ENCODE peak calls at places on chromosomes 11 and 22, in ten cellular contexts. One of them, this sample, is unnamed.

GRCh38 chr11:57903441-57904123 is 120.1 kb upstream of the OR9Q1 start:
- DNase-seq in heart left ventricle: no peak
- DNase-seq in tibial nerve: no peak
- DNase-seq in right lobe of liver: no peak
- DNase-seq in transverse colon: peak
- DNase-seq in IMR-90: peak
- DNase-seq in A549: peak
- DNase-seq in K562: peak
- DNase-seq in uterus: no peak
- DNase-seq in stomach: peak
- DNase-seq in this sample: no peak

GRCh38 chr22:23104109-23104971 is 34.0 kb downstream of the GNAZ start:
- DNase-seq in heart left ventricle: no peak
- DNase-seq in tibial nerve: no peak
- DNase-seq in right lobe of liver: no peak
- DNase-seq in transverse colon: no peak
- DNase-seq in IMR-90: no peak
- DNase-seq in A549: no peak
- DNase-seq in K562: no peak
- DNase-seq in uterus: no peak
- DNase-seq in stomach: no peak
- DNase-seq in this sample: no peak

GRCh38 chr22:43338766-43339345 is 4.3 kb downstream of the SCUBE1 start:
- DNase-seq in heart left ventricle: no peak
- DNase-seq in tibial nerve: no peak
- DNase-seq in right lobe of liver: no peak
- DNase-seq in transverse colon: no peak
- DNase-seq in IMR-90: no peak
- DNase-seq in A549: no peak
- DNase-seq in K562: no peak
- DNase-seq in uterus: no peak
- DNase-seq in stomach: no peak
- DNase-seq in this sample: no peak

GRCh38 chr11:130068986-130069683 is 559 bp upstream of the APLP2 start:
- DNase-seq in heart left ventricle: peak
- DNase-seq in tibial nerve: peak
- DNase-seq in right lobe of liver: peak
- DNase-seq in transverse colon: peak
- DNase-seq in IMR-90: peak
- DNase-seq in A549: peak
- DNase-seq in K562: no peak
- DNase-seq in uterus: peak
- DNase-seq in stomach: peak
- DNase-seq in this sample: no peak

GRCh38 chr11:78832226-78832947 is 257.7 kb upstream of the NARS2 start:
- DNase-seq in heart left ventricle: no peak
- DNase-seq in tibial nerve: no peak
- DNase-seq in right lobe of liver: no peak
- DNase-seq in transverse colon: no peak
- DNase-seq in IMR-90: no peak
- DNase-seq in A549: peak
- DNase-seq in K562: no peak
- DNase-seq in uterus: no peak
- DNase-seq in stomach: no peak
- DNase-seq in this sample: peak

GRCh38 chr11:102036757-102037156 is 10.5 kb upstream of the CFAP300 start:
- DNase-seq in heart left ventricle: no peak
- DNase-seq in tibial nerve: no peak
- DNase-seq in right lobe of liver: no peak
- DNase-seq in transverse colon: no peak
- DNase-seq in IMR-90: no peak
- DNase-seq in A549: no peak
- DNase-seq in K562: no peak
- DNase-seq in uterus: no peak
- DNase-seq in stomach: no peak
- DNase-seq in this sample: no peak

GRCh38 chr22:47784367-47784983 is 1022.0 kb downstream of the TBC1D22A start:
- DNase-seq in heart left ventricle: no peak
- DNase-seq in tibial nerve: no peak
- DNase-seq in right lobe of liver: no peak
- DNase-seq in transverse colon: no peak
- DNase-seq in IMR-90: no peak
- DNase-seq in A549: no peak
- DNase-seq in K562: no peak
- DNase-seq in uterus: no peak
- DNase-seq in stomach: no peak
- DNase-seq in this sample: no peak

GRCh38 chr22:23834830-23835772 is 3.7 kb downstream of the DERL3 start:
- DNase-seq in heart left ventricle: peak
- DNase-seq in tibial nerve: no peak
- DNase-seq in right lobe of liver: peak
- DNase-seq in transverse colon: peak
- DNase-seq in IMR-90: no peak
- DNase-seq in A549: no peak
- DNase-seq in K562: no peak
- DNase-seq in uterus: no peak
- DNase-seq in stomach: peak
- DNase-seq in this sample: no peak

GRCh38 chr22:44933829-44934735 is 75.7 kb downstream of the PHF21B start:
- DNase-seq in heart left ventricle: no peak
- DNase-seq in tibial nerve: no peak
- DNase-seq in right lobe of liver: peak
- DNase-seq in transverse colon: no peak
- DNase-seq in IMR-90: no peak
- DNase-seq in A549: no peak
- DNase-seq in K562: no peak
- DNase-seq in uterus: no peak
- DNase-seq in stomach: no peak
- DNase-seq in this sample: peak

GRCh38 chr22:44938886-44939285 is 70.9 kb downstream of the PHF21B start:
- DNase-seq in heart left ventricle: peak
- DNase-seq in tibial nerve: no peak
- DNase-seq in right lobe of liver: peak
- DNase-seq in transverse colon: no peak
- DNase-seq in IMR-90: no peak
- DNase-seq in A549: no peak
- DNase-seq in K562: no peak
- DNase-seq in uterus: no peak
- DNase-seq in stomach: no peak
- DNase-seq in this sample: no peak

GRCh38 chr22:44935724-44936123 is 74.1 kb downstream of the PHF21B start:
- DNase-seq in heart left ventricle: no peak
- DNase-seq in tibial nerve: no peak
- DNase-seq in right lobe of liver: peak
- DNase-seq in transverse colon: no peak
- DNase-seq in IMR-90: no peak
- DNase-seq in A549: no peak
- DNase-seq in K562: no peak
- DNase-seq in uterus: no peak
- DNase-seq in stomach: no peak
- DNase-seq in this sample: no peak

GRCh38 chr22:44937216-44937615 is 72.6 kb downstream of the PHF21B start:
- DNase-seq in heart left ventricle: no peak
- DNase-seq in tibial nerve: no peak
- DNase-seq in right lobe of liver: peak
- DNase-seq in transverse colon: no peak
- DNase-seq in IMR-90: no peak
- DNase-seq in A549: no peak
- DNase-seq in K562: no peak
- DNase-seq in uterus: no peak
- DNase-seq in stomach: no peak
- DNase-seq in this sample: no peak

GRCh38 chr22:44936201-44936600 is 73.6 kb downstream of the PHF21B start:
- DNase-seq in heart left ventricle: peak
- DNase-seq in tibial nerve: no peak
- DNase-seq in right lobe of liver: peak
- DNase-seq in transverse colon: no peak
- DNase-seq in IMR-90: no peak
- DNase-seq in A549: no peak
- DNase-seq in K562: no peak
- DNase-seq in uterus: no peak
- DNase-seq in stomach: no peak
- DNase-seq in this sample: no peak
- H3K4me3 ChIP-seq in heart left ventricle: no peak
- H3K4me3 ChIP-seq in tibial nerve: no peak
- H3K4me3 ChIP-seq in right lobe of liver: no peak
- H3K4me3 ChIP-seq in transverse colon: no peak
- H3K4me3 ChIP-seq in IMR-90: no peak
- H3K4me3 ChIP-seq in A549: no peak
- H3K4me3 ChIP-seq in K562: no peak
- H3K4me3 ChIP-seq in uterus: no peak
- H3K4me3 ChIP-seq in stomach: no peak
- H3K4me3 ChIP-seq in this sample: no peak

DNA sequence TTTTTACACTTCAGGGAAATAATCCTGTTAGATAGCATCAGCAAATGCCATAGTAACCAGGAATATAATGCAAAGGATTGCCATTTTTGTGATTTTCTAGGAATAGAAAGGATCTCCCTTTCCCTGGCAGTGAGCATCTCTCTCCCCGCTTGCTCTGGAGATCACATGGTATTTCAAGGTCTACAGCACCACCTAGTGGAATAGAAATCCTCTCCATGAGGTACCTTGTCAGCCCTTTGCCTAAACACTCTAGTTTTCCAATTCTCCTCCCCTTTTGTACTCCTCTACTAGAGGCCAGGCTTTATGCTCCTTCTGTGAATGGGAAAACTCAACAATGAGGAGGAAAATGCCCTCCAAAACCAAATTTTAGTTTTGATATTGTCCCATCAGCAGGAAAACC is 78.4 kb downstream of the XRRA1 start:
- DNase-seq in heart left ventricle: no peak
- DNase-seq in tibial nerve: no peak
- DNase-seq in right lobe of liver: no peak
- DNase-seq in transverse colon: no peak
- DNase-seq in IMR-90: peak
- DNase-seq in A549: peak
- DNase-seq in K562: peak
- DNase-seq in uterus: no peak
- DNase-seq in stomach: no peak
- DNase-seq in this sample: peak
- TF ChIP-seq CTCF in heart left ventricle: no peak
- TF ChIP-seq CTCF in tibial nerve: no peak
- TF ChIP-seq CTCF in right lobe of liver: no peak
- TF ChIP-seq CTCF in transverse colon: no peak
- TF ChIP-seq CTCF in IMR-90: peak
- TF ChIP-seq CTCF in A549: peak
- TF ChIP-seq CTCF in K562: peak
- TF ChIP-seq CTCF in uterus: no peak
- TF ChIP-seq CTCF in stomach: no peak
- TF ChIP-seq CTCF in this sample: peak

DNA sequence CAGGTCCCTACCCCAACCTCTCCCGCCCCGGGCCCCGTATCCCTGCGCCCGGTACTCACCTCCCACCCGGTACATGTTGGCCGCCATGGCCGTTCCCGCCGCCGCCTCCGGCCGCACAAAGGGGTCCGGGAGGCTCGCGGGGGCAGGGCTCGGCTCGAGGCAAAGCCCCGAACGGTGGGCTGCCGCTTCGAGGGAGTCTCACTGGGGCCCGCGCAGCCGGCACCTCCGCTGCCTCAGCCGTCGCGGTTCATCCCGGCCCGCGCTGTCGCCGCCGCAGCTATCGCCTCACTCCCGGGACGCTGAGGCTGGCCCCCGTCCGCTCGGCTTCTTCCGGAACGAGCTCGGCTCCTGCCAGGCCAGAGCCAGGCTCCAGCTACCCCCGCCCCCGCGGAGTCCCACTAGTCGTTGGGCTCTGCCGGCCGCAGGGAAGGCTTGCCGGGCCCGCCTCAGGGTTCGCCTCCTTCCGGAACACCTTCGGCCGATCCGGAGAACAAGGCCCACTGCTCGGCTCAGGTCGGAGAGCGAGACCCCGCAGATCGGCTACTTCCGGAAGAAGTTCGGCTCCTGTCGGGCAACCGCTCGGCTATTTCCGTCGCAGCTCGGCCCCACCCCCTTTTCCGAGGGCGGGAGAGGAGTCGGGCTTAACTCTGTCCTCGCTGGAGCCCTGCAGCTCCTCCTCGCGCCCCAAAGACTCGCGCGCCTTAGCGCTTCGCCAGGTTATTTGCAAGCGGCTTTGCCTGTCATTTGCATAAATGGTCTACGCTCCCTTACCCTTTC is at the start of gene MTA2:
- DNase-seq in heart left ventricle: peak
- DNase-seq in tibial nerve: peak
- DNase-seq in right lobe of liver: peak
- DNase-seq in transverse colon: peak
- DNase-seq in IMR-90: peak
- DNase-seq in A549: peak
- DNase-seq in K562: peak
- DNase-seq in uterus: peak
- DNase-seq in stomach: peak
- DNase-seq in this sample: peak
- TF ChIP-seq POLR2A in heart left ventricle: no peak
- TF ChIP-seq POLR2A in tibial nerve: peak
- TF ChIP-seq POLR2A in right lobe of liver: peak
- TF ChIP-seq POLR2A in transverse colon: peak
- TF ChIP-seq POLR2A in IMR-90: no peak
- TF ChIP-seq POLR2A in A549: peak
- TF ChIP-seq POLR2A in K562: peak
- TF ChIP-seq POLR2A in uterus: peak
- TF ChIP-seq POLR2A in stomach: no peak
- TF ChIP-seq POLR2A in this sample: peak

GRCh38 chr11:124739479-124740276 is at the start of gene NRGN:
- DNase-seq in heart left ventricle: peak
- DNase-seq in tibial nerve: peak
- DNase-seq in right lobe of liver: peak
- DNase-seq in transverse colon: peak
- DNase-seq in IMR-90: peak
- DNase-seq in A549: peak
- DNase-seq in K562: peak
- DNase-seq in uterus: peak
- DNase-seq in stomach: peak
- DNase-seq in this sample: peak

GRCh38 chr11:124740277-124740882 is 638 bp downstream of the NRGN start:
- DNase-seq in heart left ventricle: peak
- DNase-seq in tibial nerve: no peak
- DNase-seq in right lobe of liver: peak
- DNase-seq in transverse colon: no peak
- DNase-seq in IMR-90: no peak
- DNase-seq in A549: peak
- DNase-seq in K562: no peak
- DNase-seq in uterus: no peak
- DNase-seq in stomach: no peak
- DNase-seq in this sample: peak

GRCh38 chr11:124737638-124738293 is 2.0 kb upstream of the NRGN start:
- DNase-seq in heart left ventricle: no peak
- DNase-seq in tibial nerve: no peak
- DNase-seq in right lobe of liver: no peak
- DNase-seq in transverse colon: no peak
- DNase-seq in IMR-90: no peak
- DNase-seq in A549: no peak
- DNase-seq in K562: no peak
- DNase-seq in uterus: no peak
- DNase-seq in stomach: no peak
- DNase-seq in this sample: no peak

GRCh38 chr11:124736738-124737137 is 3.0 kb upstream of the NRGN start:
- DNase-seq in heart left ventricle: no peak
- DNase-seq in tibial nerve: no peak
- DNase-seq in right lobe of liver: no peak
- DNase-seq in transverse colon: no peak
- DNase-seq in IMR-90: no peak
- DNase-seq in A549: no peak
- DNase-seq in K562: no peak
- DNase-seq in uterus: no peak
- DNase-seq in stomach: no peak
- DNase-seq in this sample: peak

DNA sequence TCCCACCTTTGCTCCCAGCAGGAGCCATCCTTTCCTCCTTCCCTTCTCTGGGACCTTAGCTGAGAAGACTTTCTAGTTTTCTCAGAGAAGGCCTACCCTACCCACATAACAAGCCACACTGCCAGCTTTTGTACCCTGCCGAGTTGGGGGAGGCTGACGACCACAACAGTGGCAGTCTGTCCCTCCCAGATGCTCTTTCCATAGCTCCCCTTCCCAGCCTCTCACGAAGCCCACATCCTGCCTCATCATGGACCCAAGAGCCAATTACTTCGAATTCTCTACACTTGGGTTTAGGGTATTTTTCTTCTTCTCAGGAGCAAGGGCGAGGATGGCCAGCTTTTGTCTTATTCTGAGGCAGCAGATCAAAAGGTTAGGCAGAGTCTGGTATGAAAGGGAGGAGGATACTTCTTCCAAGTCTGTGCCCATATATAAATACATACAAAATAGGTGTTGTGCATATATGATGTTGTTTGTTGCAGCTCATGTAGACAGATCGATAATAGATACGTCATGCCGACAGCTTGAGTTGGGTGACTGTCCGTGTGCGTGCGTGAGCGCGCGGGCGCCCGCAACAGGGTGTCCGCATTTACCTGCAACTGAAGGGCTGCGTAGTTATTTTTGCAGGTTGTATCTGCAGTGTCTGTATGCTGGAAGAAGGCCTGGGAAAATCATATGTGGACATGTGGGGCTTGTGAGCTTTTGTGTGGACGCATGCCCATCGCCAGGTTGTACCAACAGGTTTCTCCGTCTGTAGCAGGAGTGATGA is 846 bp upstream of the NRGN start:
- DNase-seq in heart left ventricle: no peak
- DNase-seq in tibial nerve: no peak
- DNase-seq in right lobe of liver: no peak
- DNase-seq in transverse colon: no peak
- DNase-seq in IMR-90: no peak
- DNase-seq in A549: no peak
- DNase-seq in K562: no peak
- DNase-seq in uterus: no peak
- DNase-seq in stomach: no peak
- DNase-seq in this sample: no peak
- H3K4me3 ChIP-seq in heart left ventricle: peak
- H3K4me3 ChIP-seq in tibial nerve: no peak
- H3K4me3 ChIP-seq in right lobe of liver: no peak
- H3K4me3 ChIP-seq in transverse colon: no peak
- H3K4me3 ChIP-seq in IMR-90: peak
- H3K4me3 ChIP-seq in A549: peak
- H3K4me3 ChIP-seq in K562: no peak
- H3K4me3 ChIP-seq in uterus: no peak
- H3K4me3 ChIP-seq in stomach: peak
- H3K4me3 ChIP-seq in this sample: no peak